ENCODE peak calls at places on chromosomes 7 and 10, in four cellular contexts. D, S, G and Q are unnamed samples.

GRCh38 chr7:99504281-99504602 is 220 bp upstream of the ZKSCAN5 start:
- DNase-seq in D (no peak), G (no peak), S (no peak), Q (no peak)

GRCh38 chr10:1708746-1709145 is 28.6 kb downstream of the ADARB2 start:
- DNase-seq in D (no peak), G (no peak), S (no peak), Q (no peak)

GRCh38 chr7:106736508-106737201 is 75.7 kb upstream of the CCDC71L start:
- DNase-seq in D (peak), G (peak), S (no peak), Q (peak)

GRCh38 chr7:155959894-155960293 is 147.6 kb upstream of the SHH start:
- DNase-seq in G (peak), D (no peak), S (no peak), Q (no peak)

GRCh38 chr10:73591935-73592699 is 975 bp upstream of the USP54 start:
- DNase-seq in G (peak), S (peak), D (peak), Q (no peak)

GRCh38 chr10:105774351-105774750 is 1133.3 kb downstream of the SORCS3 start:
- DNase-seq in G (no peak), S (no peak), D (no peak), Q (no peak)

GRCh38 chr10:43315535-43316245 is 48.8 kb upstream of the RASGEF1A start:
- DNase-seq in D (no peak), S (no peak), G (no peak), Q (no peak)

GRCh38 chr10:110762109-110762848 is 109.4 kb upstream of the PDCD4 start:
- DNase-seq in G (peak), D (no peak), S (no peak), Q (no peak)

GRCh38 chr10:9285698-9286097 is 1231.2 kb downstream of the GATA3 start:
- DNase-seq in G (no peak), S (no peak), D (no peak), Q (no peak)

GRCh38 chr7:155490697-155491628 is 33.0 kb downstream of the EN2 start:
- DNase-seq in D (peak), S (no peak), G (no peak), Q (no peak)

GRCh38 chr10:73095479-73096021 is 1.1 kb downstream of the P4HA1 start:
- DNase-seq in G (peak), D (peak), S (no peak), Q (peak)

GRCh38 chr7:75856562-75856961 is 22.3 kb upstream of the RHBDD2 start:
- DNase-seq in G (no peak), S (no peak), D (no peak), Q (no peak)

GRCh38 chr10:71075066-71075758 is 137.2 kb upstream of the UNC5B start:
- DNase-seq in S (no peak), D (no peak), G (peak), Q (no peak)

GRCh38 chr7:48285365-48285764 is 114.1 kb downstream of the ABCA13 start:
- DNase-seq in G (no peak), S (no peak), D (peak), Q (no peak)

GRCh38 chr7:34825221-34825620 is 167.2 kb downstream of the NPSR1 start:
- DNase-seq in G (no peak), S (no peak), D (no peak), Q (no peak)

GRCh38 chr7:21261627-21262564 is 166.0 kb upstream of the SP4 start:
- DNase-seq in D (peak), S (no peak), G (peak), Q (peak)

GRCh38 chr7:132279718-132280117 is 296.6 kb downstream of the PLXNA4 start:
- DNase-seq in S (no peak), G (no peak), D (no peak), Q (no peak)

GRCh38 chr7:139594911-139595476 is 71.5 kb downstream of the CLEC2L start:
- DNase-seq in S (no peak), D (no peak), G (no peak), Q (no peak)

GRCh38 chr7:144531181-144531580 is 127.7 kb upstream of the NOBOX start:
- DNase-seq in G (no peak), D (no peak), S (no peak), Q (no peak)

GRCh38 chr7:2012981-2013380 is 219.8 kb downstream of the MAD1L1 start:
- DNase-seq in G (no peak), D (peak), S (no peak), Q (no peak)

GRCh38 chr7:5620459-5620881 is 161.0 kb downstream of the RNF216 start:
- DNase-seq in D (no peak), S (no peak), G (no peak), Q (no peak)

GRCh38 chr10:34575882-34576281 is 239.2 kb downstream of the PARD3 start:
- DNase-seq in G (no peak), D (peak), S (no peak), Q (no peak)

GRCh38 chr7:99402854-99403253 is 5.5 kb downstream of the PDAP1 start:
- DNase-seq in G (no peak), S (no peak), D (no peak), Q (no peak)

GRCh38 chr7:99392659-99393362 is 15.6 kb downstream of the PDAP1 start:
- DNase-seq in S (peak), D (peak), G (peak), Q (peak)

GRCh38 chr7:131431756-131432155 is 104.1 kb downstream of the MKLN1 start:
- DNase-seq in G (no peak), S (no peak), D (no peak), Q (no peak)

GRCh38 chr7:158847451-158847866 is 8.9 kb upstream of the DYNC2I1 start:
- DNase-seq in D (no peak), G (no peak), S (no peak), Q (no peak)

GRCh38 chr7:111067682-111068081 is 23.2 kb upstream of the LRRN3 start:
- DNase-seq in G (no peak), S (no peak), D (no peak), Q (no peak)

GRCh38 chr7:117085769-117086463 is 132.6 kb downstream of the ST7 start:
- DNase-seq in S (no peak), G (no peak), D (peak), Q (no peak)

GRCh38 chr10:42488416-42488815 is 150.0 kb downstream of the ZNF33B start:
- DNase-seq in G (no peak), S (no peak), D (peak), Q (no peak)

GRCh38 chr7:129606801-129607200 is 4.7 kb upstream of the NRF1 start:
- DNase-seq in G (no peak), S (no peak), D (no peak), Q (no peak)

GRCh38 chr7:98354511-98355249 is 46.2 kb downstream of the BAIAP2L1 start:
- DNase-seq in G (no peak), D (peak), S (no peak), Q (no peak)

GRCh38 chr7:48298779-48299178 is 127.5 kb downstream of the ABCA13 start:
- DNase-seq in G (no peak), S (no peak), D (peak), Q (no peak)

GRCh38 chr7:69445549-69445948 is 152.7 kb upstream of the AUTS2 start:
- DNase-seq in G (no peak), S (no peak), D (no peak), Q (no peak)

GRCh38 chr7:921071-921461 is 33.4 kb downstream of the ADAP1 start:
- DNase-seq in S (no peak), G (no peak), D (no peak), Q (no peak)

GRCh38 chr10:128660726-128661125 is 534.5 kb upstream of the MKI67 start:
- DNase-seq in D (no peak), G (no peak), S (no peak), Q (no peak)

GRCh38 chr7:151025924-151026671 is 1.8 kb upstream of the ATG9B start:
- DNase-seq in G (no peak), D (peak), S (no peak), Q (no peak)

GRCh38 chr7:27846388-27846787 is 106.4 kb downstream of the TAX1BP1 start:
- DNase-seq in S (no peak), G (no peak), D (peak), Q (no peak)

GRCh38 chr10:20573924-20574323 is 323.2 kb downstream of the NEBL start:
- DNase-seq in D (no peak), S (no peak), G (no peak), Q (no peak)

GRCh38 chr10:112565434-112566053 is 118.5 kb downstream of the VTI1A start:
- DNase-seq in D (peak), S (no peak), G (peak), Q (no peak)

GRCh38 chr10:17951868-17952371 is at the start of gene SLC39A12:
- DNase-seq in D (peak), G (no peak), S (no peak), Q (no peak)